ENCODE peak calls at places on chromosomes 4 and X, in four cellular contexts. One of them, this sample, is unnamed.

GRCh38 chr4:80365928-80366327 is 30.4 kb downstream of the CFAP299 start:
- DNase-seq in upper lobe of left lung: no peak
- DNase-seq in lower leg skin: peak
- DNase-seq in A549: peak
- DNase-seq in this sample: peak

GRCh38 chrX:103330601-103331397 is 760 bp downstream of the TCEAL7 start:
- DNase-seq in upper lobe of left lung: peak
- DNase-seq in lower leg skin: no peak
- DNase-seq in A549: no peak
- DNase-seq in this sample: no peak

GRCh38 chrX:30992381-30992904 is 79.4 kb downstream of the FTHL17 start:
- DNase-seq in upper lobe of left lung: no peak
- DNase-seq in lower leg skin: no peak
- DNase-seq in A549: no peak
- DNase-seq in this sample: no peak

GRCh38 chrX:68672581-68673318 is 25.3 kb downstream of the STARD8 start:
- DNase-seq in upper lobe of left lung: no peak
- DNase-seq in lower leg skin: no peak
- DNase-seq in A549: no peak
- DNase-seq in this sample: no peak

GRCh38 chr4:19177616-19178015 is 1074.1 kb upstream of the SLIT2 start:
- DNase-seq in upper lobe of left lung: no peak
- DNase-seq in lower leg skin: no peak
- DNase-seq in A549: no peak
- DNase-seq in this sample: no peak

GRCh38 chrX:65644621-65645287 is 22.7 kb upstream of the MSN start:
- DNase-seq in upper lobe of left lung: no peak
- DNase-seq in lower leg skin: peak
- DNase-seq in A549: peak
- DNase-seq in this sample: peak

GRCh38 chrX:39613508-39613921 is 484.2 kb downstream of the BCOR start:
- DNase-seq in upper lobe of left lung: peak
- DNase-seq in lower leg skin: no peak
- DNase-seq in A549: no peak
- DNase-seq in this sample: no peak

GRCh38 chr4:128228778-128229457 is 58.7 kb downstream of the PGRMC2 start:
- DNase-seq in upper lobe of left lung: no peak
- DNase-seq in lower leg skin: no peak
- DNase-seq in A549: no peak
- DNase-seq in this sample: no peak

GRCh38 chrX:132853040-132853439 is 105.4 kb downstream of the HS6ST2 start:
- DNase-seq in upper lobe of left lung: no peak
- DNase-seq in lower leg skin: no peak
- DNase-seq in A549: no peak
- DNase-seq in this sample: no peak

GRCh38 chr4:6269651-6270511 is at the start of gene WFS1:
- DNase-seq in upper lobe of left lung: peak
- DNase-seq in lower leg skin: peak
- DNase-seq in A549: peak
- DNase-seq in this sample: peak
- TF ChIP-seq POLR2A in upper lobe of left lung: peak
- TF ChIP-seq POLR2A in lower leg skin: no peak
- TF ChIP-seq POLR2A in A549: peak
- TF ChIP-seq POLR2A in this sample: peak

GRCh38 chr4:77157859-77158486 is 966 bp downstream of the CCNG2 start:
- DNase-seq in upper lobe of left lung: peak
- DNase-seq in lower leg skin: peak
- DNase-seq in A549: peak
- DNase-seq in this sample: peak

GRCh38 chr4:77155631-77156345 is 1.2 kb upstream of the CCNG2 start:
- DNase-seq in upper lobe of left lung: no peak
- DNase-seq in lower leg skin: no peak
- DNase-seq in A549: no peak
- DNase-seq in this sample: no peak

GRCh38 chr4:77158487-77158861 is 1.5 kb downstream of the CCNG2 start:
- DNase-seq in upper lobe of left lung: no peak
- DNase-seq in lower leg skin: no peak
- DNase-seq in A549: no peak
- DNase-seq in this sample: no peak

GRCh38 chr4:77156533-77156911 is 485 bp upstream of the CCNG2 start:
- DNase-seq in upper lobe of left lung: peak
- DNase-seq in lower leg skin: peak
- DNase-seq in A549: peak
- DNase-seq in this sample: peak

DNA sequence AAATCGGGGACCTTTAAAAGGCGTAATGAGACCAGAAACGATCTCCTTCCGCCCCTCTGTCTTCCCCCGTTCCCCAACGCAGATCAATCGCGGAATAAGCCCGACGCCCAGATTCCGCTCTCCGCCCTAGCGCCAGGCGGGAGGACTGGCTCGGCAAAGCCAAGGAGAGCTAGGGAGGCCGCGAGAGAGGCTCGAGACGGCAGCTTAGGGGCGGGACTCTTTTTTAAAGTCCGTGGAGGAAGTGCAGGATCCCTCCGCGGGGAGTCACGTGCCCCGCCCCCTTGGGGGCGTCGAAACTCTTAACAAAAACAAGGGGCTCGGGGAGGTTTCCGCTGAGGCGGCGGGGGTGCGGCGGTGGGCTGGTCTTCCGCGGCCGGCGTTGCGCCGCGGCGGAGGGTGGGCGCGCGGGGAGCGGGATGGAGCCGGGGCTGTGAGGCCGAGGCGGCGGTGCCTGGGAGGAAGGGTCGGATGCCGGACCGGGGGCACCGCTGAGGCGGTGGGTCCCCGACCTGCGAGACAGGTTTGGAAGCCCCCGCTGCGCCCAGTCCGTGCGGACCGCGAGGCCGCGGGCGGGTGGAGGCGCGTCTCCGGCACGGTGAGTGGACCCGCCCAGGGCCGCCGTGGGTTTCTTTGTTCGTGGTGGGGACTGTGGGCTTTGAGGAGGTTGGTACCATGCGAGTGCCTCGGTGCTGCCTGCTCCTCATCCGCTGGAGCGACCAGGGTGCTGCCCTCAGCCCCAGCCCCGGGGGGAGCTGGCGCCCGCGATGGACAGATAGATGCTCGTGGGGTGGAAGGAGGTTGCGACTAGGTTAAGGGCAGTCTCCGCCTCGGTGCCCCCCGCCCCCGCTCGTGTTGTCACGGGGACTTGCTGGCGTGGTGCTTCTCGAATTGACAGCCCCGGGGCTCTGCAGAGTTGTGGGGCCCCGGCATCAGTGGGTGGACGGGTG is at the start of gene CCNG2:
- DNase-seq in upper lobe of left lung: peak
- DNase-seq in lower leg skin: peak
- DNase-seq in A549: peak
- DNase-seq in this sample: peak
- TF ChIP-seq POLR2A in upper lobe of left lung: peak
- TF ChIP-seq POLR2A in lower leg skin: no peak
- TF ChIP-seq POLR2A in A549: peak
- TF ChIP-seq POLR2A in this sample: no peak

GRCh38 chr4:173866289-173866688 is 336.3 kb upstream of the HAND2 start:
- DNase-seq in upper lobe of left lung: no peak
- DNase-seq in lower leg skin: no peak
- DNase-seq in A549: no peak
- DNase-seq in this sample: no peak

GRCh38 chr4:173860079-173860478 is 330.1 kb upstream of the HAND2 start:
- DNase-seq in upper lobe of left lung: no peak
- DNase-seq in lower leg skin: no peak
- DNase-seq in A549: no peak
- DNase-seq in this sample: no peak

GRCh38 chr4:173859091-173859713 is 329.2 kb upstream of the HAND2 start:
- DNase-seq in upper lobe of left lung: no peak
- DNase-seq in lower leg skin: no peak
- DNase-seq in A549: no peak
- DNase-seq in this sample: no peak

GRCh38 chr4:173857828-173858227 is 327.8 kb upstream of the HAND2 start:
- DNase-seq in upper lobe of left lung: no peak
- DNase-seq in lower leg skin: no peak
- DNase-seq in A549: no peak
- DNase-seq in this sample: no peak

GRCh38 chr4:173862754-173863153 is 332.7 kb upstream of the HAND2 start:
- DNase-seq in upper lobe of left lung: no peak
- DNase-seq in lower leg skin: no peak
- DNase-seq in A549: no peak
- DNase-seq in this sample: no peak
- TF ChIP-seq POLR2A in upper lobe of left lung: no peak
- TF ChIP-seq POLR2A in lower leg skin: no peak
- TF ChIP-seq POLR2A in A549: no peak
- TF ChIP-seq POLR2A in this sample: no peak

GRCh38 chrX:15673970-15674369 is 9.4 kb upstream of the CLTRN start:
- DNase-seq in upper lobe of left lung: no peak
- DNase-seq in lower leg skin: no peak
- DNase-seq in A549: no peak
- DNase-seq in this sample: no peak

GRCh38 chrX:15674514-15674898 is 9.9 kb upstream of the CLTRN start:
- DNase-seq in upper lobe of left lung: no peak
- DNase-seq in lower leg skin: peak
- DNase-seq in A549: peak
- DNase-seq in this sample: peak

GRCh38 chrX:15672886-15673285 is 8.3 kb upstream of the CLTRN start:
- DNase-seq in upper lobe of left lung: no peak
- DNase-seq in lower leg skin: no peak
- DNase-seq in A549: no peak
- DNase-seq in this sample: no peak

GRCh38 chrX:15675490-15675921 is 10.9 kb upstream of the CLTRN start:
- DNase-seq in upper lobe of left lung: peak
- DNase-seq in lower leg skin: peak
- DNase-seq in A549: peak
- DNase-seq in this sample: peak

DNA sequence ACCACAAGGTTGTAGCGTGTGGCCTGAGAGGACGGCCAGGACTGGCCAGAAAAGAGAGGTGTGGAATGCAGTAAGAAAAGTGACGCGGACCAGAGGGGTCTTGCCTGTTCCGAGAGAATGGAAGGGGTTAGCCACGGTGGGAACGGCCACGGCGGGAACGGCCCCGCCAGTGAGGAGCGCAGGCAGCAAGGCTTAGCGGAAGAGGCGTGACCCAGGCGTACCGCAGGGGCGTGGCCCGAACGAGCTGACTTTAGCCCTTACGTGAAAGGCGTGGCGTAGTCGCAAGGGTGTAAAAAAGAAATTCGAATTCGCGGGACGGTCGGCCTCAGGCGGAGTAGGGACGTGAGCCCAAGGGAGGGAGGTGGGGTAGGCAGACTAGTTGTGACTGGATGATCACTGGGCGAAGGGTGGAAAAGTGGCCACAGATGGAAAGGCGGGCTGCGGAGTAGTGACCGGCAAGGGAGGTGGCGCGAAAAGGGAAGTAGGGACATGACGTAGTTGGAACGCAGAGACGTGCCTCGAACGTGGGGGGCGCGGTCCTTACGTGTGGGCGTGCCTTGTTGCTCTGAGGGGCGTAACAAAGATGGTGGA is 10.4 kb upstream of the CLTRN start:
- DNase-seq in upper lobe of left lung: peak
- DNase-seq in lower leg skin: peak
- DNase-seq in A549: peak
- DNase-seq in this sample: peak
- TF ChIP-seq POLR2A in upper lobe of left lung: peak
- TF ChIP-seq POLR2A in lower leg skin: no peak
- TF ChIP-seq POLR2A in A549: no peak
- TF ChIP-seq POLR2A in this sample: peak

GRCh38 chr4:67546971-67547370 is 1.7 kb upstream of the CENPC start:
- DNase-seq in upper lobe of left lung: no peak
- DNase-seq in lower leg skin: no peak
- DNase-seq in A549: no peak
- DNase-seq in this sample: no peak

GRCh38 chr4:67545996-67546356 is 673 bp upstream of the CENPC start:
- DNase-seq in upper lobe of left lung: no peak
- DNase-seq in lower leg skin: no peak
- DNase-seq in A549: no peak
- DNase-seq in this sample: peak

GRCh38 chr4:67549123-67549522 is 3.8 kb upstream of the CENPC start:
- DNase-seq in upper lobe of left lung: no peak
- DNase-seq in lower leg skin: no peak
- DNase-seq in A549: peak
- DNase-seq in this sample: no peak

GRCh38 chr4:67542076-67542475 is 3.2 kb downstream of the CENPC start:
- DNase-seq in upper lobe of left lung: no peak
- DNase-seq in lower leg skin: no peak
- DNase-seq in A549: no peak
- DNase-seq in this sample: no peak

DNA sequence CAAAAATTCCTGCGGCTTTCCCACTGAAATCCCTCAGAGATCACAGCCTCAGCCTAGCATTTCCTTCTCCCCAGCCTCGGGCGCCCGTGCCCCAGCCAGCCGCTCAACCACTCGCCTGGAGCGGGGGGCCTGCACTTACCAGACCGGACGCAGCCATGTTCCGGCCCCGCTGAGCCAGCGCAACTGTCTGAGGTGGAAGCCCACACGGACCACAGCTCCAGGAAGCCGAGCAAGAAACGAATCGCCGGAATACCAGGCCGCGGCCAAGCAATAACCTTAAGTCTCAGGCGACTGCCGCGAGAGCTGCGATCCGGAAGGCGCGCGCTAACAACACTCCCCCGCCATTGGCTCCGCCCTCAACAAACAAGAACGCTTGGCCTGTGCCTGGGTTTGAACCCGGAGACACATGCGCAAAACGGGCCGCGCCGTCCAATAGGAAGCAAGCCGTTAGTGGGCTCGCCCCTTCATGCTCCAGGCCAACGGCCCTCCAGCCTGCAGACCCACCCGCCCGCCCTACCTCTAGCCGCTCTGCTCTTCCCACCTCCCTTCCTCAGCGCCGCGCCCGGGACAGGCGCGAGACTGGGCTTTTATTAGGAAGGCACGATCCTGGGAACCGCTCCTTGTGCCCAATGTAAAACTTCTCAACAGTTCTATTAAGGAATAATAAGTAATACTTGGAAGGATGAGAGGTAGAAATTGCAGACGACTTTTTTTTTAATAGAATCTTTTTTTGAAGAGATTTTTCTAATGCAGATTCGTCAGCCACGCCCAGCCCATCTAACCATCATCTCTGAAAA is at the start of gene CENPC:
- DNase-seq in upper lobe of left lung: peak
- DNase-seq in lower leg skin: peak
- DNase-seq in A549: peak
- DNase-seq in this sample: peak
- TF ChIP-seq POLR2A in upper lobe of left lung: peak
- TF ChIP-seq POLR2A in lower leg skin: no peak
- TF ChIP-seq POLR2A in A549: peak
- TF ChIP-seq POLR2A in this sample: peak